ENCODE peak calls at places on chromosomes 5 and 9, in ten cellular contexts. L is HTR-8/SVneo; W is NCI-H1417; U is NCI-H1105; F is ecto neural progenitor cell; C is stimulated activated effector memory CD8-positive, alpha-beta T cell treated with anti-CD3 and anti-CD28 coated beads, Interleukin-12 subunit alpha, Interleukin-12 subunit beta, amount 100 ng/mL, for 72 hours; X is CD8-positive, alpha-beta memory T cell; M is substantia nigra; A is stimulated activated CD4-positive, alpha-beta T cell treated with anti-CD3 and anti-CD28 coated beads, Interleukin-4, amount 100 ng/mL, for 24 hours; D is activated T-helper 1 cell treated with Interleukin-2 at 50 U/mL for 16 hours. T is an unnamed sample.

GRCh38 chr5:6703791-6704190 is 9.4 kb upstream of the TENT4A start:
- DNase-seq in L (no peak), W (no peak), U (no peak), F (no peak), C (peak; percentile 35), X (no peak), M (no peak), A (no peak), D (no peak), T (no peak)

GRCh38 chr5:147751156-147751830 is 31.2 kb downstream of the JAKMIP2 start:
- DNase-seq in L (no peak), W (peak; percentile 3), U (peak; percentile 80), F (no peak), C (no peak), X (no peak), M (peak; percentile 27), A (no peak), D (no peak), T (no peak)

GRCh38 chr5:59264013-59264412 is 629.5 kb downstream of the PDE4D start:
- DNase-seq in L (no peak), W (no peak), U (no peak), F (no peak), C (no peak), X (no peak), M (no peak), A (no peak), D (no peak), T (no peak)

GRCh38 chr9:2066312-2067273 is 51.4 kb downstream of the SMARCA2 start:
- DNase-seq in L (no peak), W (no peak), U (no peak), F (no peak), C (no peak), X (no peak), M (no peak), A (no peak), D (no peak), T (no peak)

GRCh38 chr9:74973714-74974113 is 21.0 kb upstream of the C9orf40 start:
- DNase-seq in L (no peak), W (no peak), U (no peak), F (no peak), C (no peak), X (no peak), M (no peak), A (no peak), D (no peak), T (no peak)

GRCh38 chr5:127892467-127893207 is 189.4 kb downstream of the CCDC192 start:
- DNase-seq in L (peak; percentile 56), W (peak; percentile 62), U (no peak), F (no peak), C (no peak), X (no peak), M (no peak), A (no peak), D (no peak), T (no peak)

GRCh38 chr5:116898917-116899316 is 324.3 kb upstream of the SEMA6A start:
- DNase-seq in L (no peak), W (no peak), U (no peak), F (no peak), C (no peak), X (no peak), M (no peak), A (no peak), D (no peak), T (no peak)

GRCh38 chr9:137809038-137809630 is 68.4 kb upstream of the CACNA1B start:
- DNase-seq in L (no peak), W (no peak), U (no peak), F (no peak), C (no peak), X (no peak), M (no peak), A (no peak), D (no peak), T (no peak)

GRCh38 chr5:134519989-134520388 is 5.5 kb upstream of the JADE2 start:
- DNase-seq in L (no peak), W (no peak), U (no peak), F (no peak), C (no peak), X (no peak), M (no peak), A (no peak), D (no peak), T (no peak)

GRCh38 chr5:84603557-84604185 is 219.0 kb upstream of the EDIL3 start:
- DNase-seq in L (no peak), W (no peak), U (no peak), F (no peak), C (no peak), X (no peak), M (no peak), A (no peak), D (no peak), T (no peak)

GRCh38 chr5:11139471-11139870 is 378.4 kb upstream of the DAP start:
- DNase-seq in L (no peak), W (no peak), U (no peak), F (no peak), C (no peak), X (no peak), M (no peak), A (no peak), D (no peak), T (no peak)

GRCh38 chr5:158758666-158759065 is 341.1 kb downstream of the EBF1 start:
- DNase-seq in L (no peak), W (no peak), U (no peak), F (no peak), C (no peak), X (no peak), M (no peak), A (no peak), D (no peak), T (no peak)

GRCh38 chr5:14254686-14255085 is 111.5 kb downstream of the TRIO start:
- DNase-seq in L (no peak), W (no peak), U (no peak), F (no peak), C (no peak), X (no peak), M (no peak), A (no peak), D (no peak), T (no peak)

GRCh38 chr5:64318175-64318574 is 152.5 kb downstream of the RNF180 start:
- DNase-seq in L (no peak), W (no peak), U (no peak), F (no peak), C (no peak), X (no peak), M (no peak), A (no peak), D (no peak), T (no peak)

GRCh38 chr9:33787839-33788238 is 7.5 kb upstream of the PRSS3 start:
- DNase-seq in L (no peak), W (no peak), U (no peak), F (no peak), C (no peak), X (no peak), M (no peak), A (no peak), D (no peak), T (no peak)

GRCh38 chr9:15572200-15572599 is 19.4 kb downstream of the CCDC171 start:
- DNase-seq in L (no peak), W (peak; percentile 53), U (peak; percentile 98), F (no peak), C (no peak), X (no peak), M (no peak), A (no peak), D (no peak), T (no peak)

GRCh38 chr5:6176294-6176693 is 202.1 kb downstream of the MED10 start:
- DNase-seq in L (no peak), W (peak; percentile 36), U (no peak), F (no peak), C (no peak), X (no peak), M (no peak), A (no peak), D (no peak), T (no peak)

GRCh38 chr9:97768731-97769130 is 71.6 kb upstream of the XPA start:
- DNase-seq in L (no peak), W (no peak), U (no peak), F (no peak), C (no peak), X (no peak), M (no peak), A (no peak), D (no peak), T (no peak)

GRCh38 chr9:72476100-72476499 is 45.3 kb upstream of the TMC1 start:
- DNase-seq in L (no peak), W (no peak), U (no peak), F (no peak), C (no peak), X (no peak), M (no peak), A (no peak), D (no peak), T (no peak)

GRCh38 chr5:9269024-9269423 is 276.9 kb downstream of the SEMA5A start:
- DNase-seq in L (no peak), W (no peak), U (no peak), F (no peak), C (no peak), X (no peak), M (no peak), A (no peak), D (no peak), T (no peak)

GRCh38 chr9:116027096-116027495 is 126.5 kb upstream of the PAPPA start:
- DNase-seq in L (no peak), W (peak; percentile 12), U (no peak), F (no peak), C (no peak), X (no peak), M (no peak), A (no peak), D (no peak), T (no peak)

GRCh38 chr5:38403407-38403806 is 145.0 kb downstream of the EGFLAM start:
- DNase-seq in L (no peak), W (no peak), U (no peak), F (no peak), C (no peak), X (no peak), M (no peak), A (no peak), D (no peak), T (no peak)

GRCh38 chr5:100683881-100684280 is 148.7 kb downstream of the FAM174A start:
- DNase-seq in L (no peak), W (no peak), U (no peak), F (no peak), C (no peak), X (no peak), M (no peak), A (no peak), D (no peak), T (no peak)

GRCh38 chr9:106482733-106483132 is 380.2 kb upstream of the ZNF462 start:
- DNase-seq in L (no peak), W (peak; percentile 11), U (no peak), F (no peak), C (no peak), X (no peak), M (no peak), A (no peak), D (no peak), T (no peak)

GRCh38 chr5:31944683-31945445 is 229.3 kb downstream of the GOLPH3 start:
- DNase-seq in L (no peak), W (peak; percentile 69), U (peak; percentile 29), F (no peak), C (no peak), X (no peak), M (no peak), A (no peak), D (no peak), T (no peak)

GRCh38 chr5:137718611-137719010 is 17.3 kb downstream of the KLHL3 start:
- DNase-seq in L (no peak), W (no peak), U (no peak), F (no peak), C (no peak), X (no peak), M (no peak), A (no peak), D (no peak), T (no peak)

GRCh38 chr9:137319434-137319975 is 17.4 kb upstream of the NRARP start:
- DNase-seq in L (no peak), W (no peak), U (no peak), F (no peak), C (no peak), X (no peak), M (no peak), A (no peak), D (no peak), T (no peak)

GRCh38 chr5:172151661-172152210 is 36.3 kb downstream of the STK10 start:
- DNase-seq in L (no peak), W (no peak), U (no peak), F (no peak), C (no peak), X (no peak), M (no peak), A (no peak), D (no peak), T (no peak)